ENCODE peak calls at places on chromosomes 4 and X, in ten cellular contexts. F is adrenal gland; T is CD4-positive, alpha-beta T cell; L is left ventricle myocardium inferior; I is mesendoderm; V is pancreas; H is upper lobe of right lung; D is psoas muscle; O is stomach; M is GM23248. P is an unnamed sample.

GRCh38 chr4:2368779-2369437 is 49.5 kb downstream of the ZFYVE28 start:
- DNase-seq in H (peak), L (no peak), F (no peak), T (no peak), M (no peak), D (no peak), V (no peak), I (no peak), O (no peak), P (no peak)

GRCh38 chr4:7252510-7253340 is 60.4 kb downstream of the SORCS2 start:
- DNase-seq in H (no peak), F (no peak), D (no peak), O (no peak), L (no peak), M (no peak), T (no peak), V (no peak), I (no peak), P (no peak)

GRCh38 chr4:169147217-169147616 is 123.5 kb downstream of the SH3RF1 start:
- DNase-seq in T (no peak), I (no peak), F (no peak), V (no peak), H (no peak), D (no peak), M (peak), L (no peak), O (no peak), P (no peak)

GRCh38 chr4:158786155-158786581 is 17.3 kb downstream of the FNIP2 start:
- DNase-seq in H (no peak), D (no peak), L (no peak), I (no peak), F (no peak), O (no peak), V (no peak), T (no peak), M (no peak), P (no peak)

GRCh38 chrX:73577368-73577767 is 14.4 kb downstream of the CHIC1 start:
- DNase-seq in D (no peak), M (peak), H (no peak), O (no peak), V (no peak), I (peak), F (peak), T (no peak), L (no peak), P (peak)

GRCh38 chr4:183100827-183101226 is 1.8 kb downstream of the WWC2 start:
- DNase-seq in L (no peak), V (no peak), O (no peak), D (no peak), F (no peak), M (no peak), I (peak), H (no peak), T (no peak), P (no peak)

GRCh38 chrX:38172596-38172995 is 48.1 kb downstream of the SRPX start:
- DNase-seq in O (no peak), V (no peak), D (no peak), H (no peak), F (no peak), I (no peak), T (no peak), M (no peak), L (no peak), P (no peak)

GRCh38 chr4:111991797-111992196 is 153.5 kb upstream of the FAM241A start:
- DNase-seq in H (no peak), M (peak), D (no peak), T (no peak), F (no peak), L (no peak), O (no peak), I (no peak), V (no peak), P (peak)

GRCh38 chrX:46777971-46778810 is 19.3 kb upstream of the SLC9A7 start:
- DNase-seq in L (no peak), V (no peak), O (no peak), I (peak), D (no peak), M (peak), H (no peak), T (no peak), F (no peak), P (no peak)
- H3K27ac ChIP-seq in L (peak), V (no peak), O (no peak), I (peak), D (no peak), M (peak), H (no peak), T (no peak), F (peak), P (no peak)

DNA sequence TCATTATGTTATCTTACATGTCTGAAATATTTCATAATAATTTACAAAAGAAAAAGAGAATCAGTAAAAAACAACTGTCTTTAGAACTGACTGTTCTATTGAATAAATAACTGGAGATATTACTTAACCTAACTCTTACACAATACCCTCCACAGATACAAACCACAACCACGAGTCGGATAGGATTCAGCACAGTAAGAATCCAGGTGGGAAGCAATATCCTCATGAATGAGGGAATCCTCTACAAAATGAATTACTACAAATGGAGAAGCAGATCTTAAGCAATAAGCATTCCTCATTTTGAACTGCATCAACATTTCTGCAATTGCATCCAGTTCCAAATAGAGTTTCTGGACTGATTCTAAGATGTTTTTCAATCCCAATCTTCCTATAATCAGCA is 227.1 kb downstream of the SH2D1A start:
- DNase-seq in O (no peak), I (no peak), M (peak), H (no peak), T (no peak), V (no peak), F (no peak), L (no peak), D (no peak), P (no peak)
- H3K27ac ChIP-seq in O (no peak), I (no peak), M (no peak), H (no peak), T (no peak), V (no peak), F (no peak), L (no peak), D (no peak), P (no peak)

GRCh38 chrX:68997911-68998310 is 167.3 kb downstream of the PJA1 start:
- DNase-seq in V (no peak), O (no peak), T (no peak), I (no peak), F (peak), H (no peak), D (peak), M (peak), L (peak), P (no peak)
- H3K27ac ChIP-seq in V (no peak), O (no peak), T (no peak), I (no peak), F (peak), H (no peak), D (no peak), M (no peak), L (peak), P (peak)

GRCh38 chr4:99655315-99656081 is 2.1 kb downstream of the C4orf54 start:
- DNase-seq in M (peak), F (peak), O (peak), H (no peak), L (peak), T (no peak), V (no peak), D (no peak), I (no peak), P (peak)

GRCh38 chr4:99658666-99659065 is 1.0 kb upstream of the C4orf54 start:
- DNase-seq in V (no peak), D (no peak), L (no peak), I (no peak), O (no peak), H (no peak), M (no peak), T (no peak), F (no peak), P (no peak)

GRCh38 chr4:99661907-99662306 is 4.3 kb upstream of the C4orf54 start:
- DNase-seq in D (no peak), F (no peak), I (no peak), L (no peak), M (no peak), V (no peak), O (no peak), H (no peak), T (no peak), P (no peak)

GRCh38 chr4:99653921-99654890 is 3.4 kb downstream of the C4orf54 start:
- DNase-seq in L (no peak), D (no peak), M (no peak), F (no peak), H (peak), V (no peak), I (no peak), T (no peak), O (no peak), P (no peak)

DNA sequence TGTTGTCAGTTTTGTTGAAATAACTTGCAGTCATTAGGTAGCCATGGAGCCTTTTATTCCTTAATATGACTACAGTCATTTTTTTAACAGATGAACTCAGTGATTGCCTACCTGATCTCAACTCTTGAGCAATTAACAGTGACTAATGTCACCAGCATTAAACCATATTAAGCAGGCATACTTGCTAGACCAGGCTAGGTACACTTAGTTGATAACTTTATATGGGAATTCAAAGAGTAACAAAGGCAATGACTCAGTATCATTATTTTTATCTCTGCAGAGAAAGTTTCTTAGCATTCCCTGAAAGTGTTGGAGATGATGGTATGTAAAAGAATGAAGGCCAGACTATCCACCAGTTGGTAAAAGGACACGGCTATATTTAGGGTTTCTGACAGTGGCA is at the start of gene C4orf54:
- DNase-seq in V (no peak), O (no peak), D (no peak), I (no peak), H (no peak), L (no peak), M (no peak), F (no peak), T (no peak), P (peak)
- H3K27ac ChIP-seq in V (no peak), O (no peak), D (peak), I (no peak), H (no peak), L (peak), M (no peak), F (peak), T (no peak), P (no peak)

GRCh38 chr4:81314196-81314896 is 99.3 kb upstream of the PRKG2 start:
- DNase-seq in H (no peak), O (peak), T (no peak), L (peak), F (peak), I (no peak), V (peak), D (no peak), M (peak), P (peak)
- H3K27ac ChIP-seq in H (peak), O (peak), T (no peak), L (no peak), F (no peak), I (no peak), V (peak), D (no peak), M (peak), P (peak)

DNA sequence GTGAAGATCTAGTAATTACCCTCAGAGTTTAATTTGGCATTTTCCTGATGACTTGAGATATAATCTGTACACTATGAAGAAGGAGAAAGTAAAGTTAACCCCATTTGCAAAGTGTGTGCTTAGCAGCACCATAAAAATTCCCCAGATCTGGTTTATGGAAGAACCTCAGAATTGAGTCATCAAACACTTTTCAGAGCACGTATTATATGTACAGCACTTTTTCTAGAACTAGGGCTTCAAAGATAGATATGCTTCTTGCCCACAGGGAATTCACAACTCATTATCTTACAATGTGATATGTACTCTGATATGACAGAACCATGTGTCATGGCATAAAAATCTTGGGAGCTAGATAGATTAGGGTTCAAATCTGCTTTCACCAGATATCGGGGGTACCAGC is 150.9 kb downstream of the SLC10A7 start:
- DNase-seq in F (no peak), O (no peak), V (no peak), L (no peak), D (no peak), T (no peak), H (no peak), M (peak), I (no peak), P (no peak)
- H3K27ac ChIP-seq in F (no peak), O (no peak), V (no peak), L (no peak), D (no peak), T (no peak), H (no peak), M (no peak), I (no peak), P (peak)

GRCh38 chr4:20809796-20810195 is 109.5 kb downstream of the PACRGL start:
- DNase-seq in L (no peak), V (no peak), F (no peak), I (peak), T (no peak), O (no peak), D (no peak), M (no peak), H (peak), P (peak)

GRCh38 chr4:20816287-20816686 is 116.0 kb downstream of the PACRGL start:
- DNase-seq in I (no peak), T (no peak), V (no peak), D (no peak), O (no peak), F (no peak), L (no peak), H (no peak), M (no peak), P (no peak)

GRCh38 chr4:20813698-20814097 is 113.4 kb downstream of the PACRGL start:
- DNase-seq in I (no peak), F (no peak), O (no peak), D (no peak), V (no peak), H (no peak), T (no peak), L (no peak), M (peak), P (no peak)
- H3K27ac ChIP-seq in I (no peak), F (no peak), O (no peak), D (no peak), V (no peak), H (no peak), T (no peak), L (no peak), M (no peak), P (no peak)

GRCh38 chr4:8401665-8402064 is 38.9 kb downstream of the ACOX3 start:
- DNase-seq in T (no peak), L (no peak), M (no peak), F (no peak), I (no peak), D (no peak), V (no peak), O (no peak), H (no peak), P (no peak)

GRCh38 chr4:8402640-8403039 is 37.9 kb downstream of the ACOX3 start:
- DNase-seq in O (no peak), F (no peak), D (peak), M (no peak), L (peak), T (no peak), I (no peak), V (no peak), H (no peak), P (no peak)

GRCh38 chr4:8403173-8403753 is 37.3 kb downstream of the ACOX3 start:
- DNase-seq in H (peak), M (peak), O (peak), I (peak), D (peak), V (peak), L (peak), T (no peak), F (peak), P (no peak)

GRCh38 chr4:8400641-8401325 is 39.7 kb downstream of the ACOX3 start:
- DNase-seq in O (no peak), F (no peak), H (no peak), V (no peak), M (peak), I (peak), D (no peak), L (no peak), T (no peak), P (no peak)

DNA sequence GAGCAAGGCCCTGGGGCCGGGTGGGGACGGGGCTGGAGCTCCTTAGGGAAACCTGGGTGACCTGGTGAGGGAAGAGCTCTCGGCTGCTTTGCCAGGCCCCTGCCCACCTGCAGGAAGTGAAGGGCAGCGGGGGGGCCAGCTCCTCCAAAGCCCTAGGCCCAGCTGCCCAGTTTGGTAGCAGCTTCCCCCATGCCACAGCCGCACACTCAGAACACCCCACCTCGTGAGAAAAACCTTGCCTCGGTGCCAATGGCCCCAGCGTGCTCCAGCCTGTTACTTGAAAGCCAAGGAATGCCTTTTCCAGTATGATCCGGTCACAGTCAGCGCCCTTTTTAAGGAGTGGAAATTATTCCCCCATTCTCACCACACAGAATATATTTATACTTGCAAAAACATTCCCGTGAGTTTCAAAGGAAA is 38.3 kb downstream of the ACOX3 start:
- DNase-seq in T (no peak), L (no peak), D (no peak), F (no peak), M (no peak), I (no peak), O (no peak), H (no peak), V (no peak), P (no peak)
- H3K27ac ChIP-seq in T (no peak), L (peak), D (peak), F (peak), M (no peak), I (no peak), O (peak), H (peak), V (no peak), P (no peak)

P was measured in epithelial cell of prostate.